ENCODE peak calls at places on chromosomes 13 and 19, in eight cellular contexts. P, D, U, B, S, A, L and O are unnamed samples.

GRCh38 chr19:6465006-6465405 is 935 bp downstream of the CRB3 start:
- DNase-seq in D (no peak), B (no peak), A (no peak), P (no peak), U (no peak), S (no peak), L (no peak), O (no peak)

GRCh38 chr19:52748336-52748950 is 13.6 kb upstream of the ZNF611 start:
- DNase-seq in P (peak; percentile 15), B (peak; percentile 8), U (no peak), A (peak; percentile 71), D (peak; percentile 26), S (no peak), L (no peak), O (peak; percentile 10)

GRCh38 chr13:41520699-41521630 is 63.6 kb downstream of the RGCC start:
- DNase-seq in D (no peak), B (no peak), P (peak; percentile 82), S (no peak), A (no peak), L (no peak), U (no peak), O (no peak)

GRCh38 chr19:15284896-15285295 is 47.4 kb downstream of the BRD4 start:
- DNase-seq in D (no peak), L (no peak), A (no peak), U (no peak), S (no peak), B (no peak), P (no peak), O (no peak)

GRCh38 chr13:24664726-24665409 is 15.3 kb upstream of the ATP12A start:
- DNase-seq in P (peak; percentile 68), U (no peak), B (no peak), A (peak; percentile 50), L (no peak), D (no peak), S (no peak), O (no peak)

GRCh38 chr13:107370036-107370785 is 802.3 kb upstream of the ARGLU1 start:
- DNase-seq in P (peak; percentile 58), D (no peak), U (no peak), B (no peak), S (no peak), L (no peak), A (peak; percentile 12), O (no peak)

GRCh38 chr13:73411067-73411809 is 352.4 kb downstream of the KLF5 start:
- DNase-seq in P (no peak), L (no peak), A (no peak), U (no peak), B (no peak), S (no peak), D (no peak), O (no peak)

GRCh38 chr19:1461862-1462261 is 11.9 kb downstream of the APC2 start:
- DNase-seq in D (no peak), B (no peak), A (no peak), P (no peak), L (no peak), U (no peak), S (no peak), O (no peak)

GRCh38 chr13:82565191-82565590 is 1317.1 kb downstream of the SLITRK1 start:
- DNase-seq in S (no peak), B (no peak), L (no peak), P (no peak), A (no peak), U (no peak), D (no peak), O (no peak)

GRCh38 chr13:76884167-76884566 is 2.0 kb downstream of the KCTD12 start:
- DNase-seq in L (no peak), D (peak; percentile 51), U (no peak), S (no peak), P (peak; percentile 33), A (peak; percentile 53), B (peak; percentile 45), O (no peak)

GRCh38 chr19:4052993-4053422 is 13.7 kb downstream of the ZBTB7A start:
- DNase-seq in D (no peak), U (no peak), B (no peak), A (peak; percentile 43), L (no peak), S (no peak), P (peak; percentile 42), O (no peak)

GRCh38 chr19:47720669-47721068 is 7.4 kb downstream of the EHD2 start:
- DNase-seq in P (no peak), L (no peak), U (no peak), A (no peak), S (no peak), D (no peak), B (no peak), O (no peak)

GRCh38 chr19:6271251-6271650 is 8.5 kb downstream of the MLLT1 start:
- DNase-seq in A (peak; percentile 42), L (no peak), P (no peak), S (no peak), D (no peak), U (no peak), B (no peak), O (no peak)

GRCh38 chr19:16227837-16228636 is 30.3 kb downstream of the AP1M1 start:
- DNase-seq in P (no peak), D (no peak), U (no peak), L (no peak), B (no peak), S (no peak), A (no peak), O (no peak)

GRCh38 chr13:75855216-75855615 is 219.1 kb downstream of the LMO7 start:
- DNase-seq in L (no peak), D (no peak), P (no peak), S (no peak), B (no peak), U (no peak), A (no peak), O (no peak)

GRCh38 chr13:72061613-72062012 is 194.6 kb upstream of the DACH1 start:
- DNase-seq in A (no peak), L (no peak), U (no peak), B (no peak), D (no peak), P (no peak), S (no peak), O (no peak)

GRCh38 chr13:24097064-24097463 is 63.5 kb upstream of the SPATA13 start:
- DNase-seq in D (no peak), P (peak; percentile 9), L (peak; percentile 52), B (no peak), A (peak; percentile 63), S (no peak), U (no peak), O (peak; percentile 25)

GRCh38 chr19:45368737-45369340 is 1.5 kb downstream of the ERCC2 start:
- DNase-seq in S (no peak), U (no peak), A (no peak), D (no peak), B (no peak), L (no peak), P (no peak), O (no peak)

GRCh38 chr13:74835579-74835978 is 646.4 kb downstream of the TBC1D4 start:
- DNase-seq in L (no peak), B (no peak), U (no peak), S (no peak), D (no peak), P (no peak), A (no peak), O (no peak)

GRCh38 chr13:29428310-29428991 is 167.0 kb downstream of the SLC7A1 start:
- DNase-seq in L (no peak), P (peak; percentile 22), B (peak; percentile 37), D (no peak), U (no peak), A (peak; percentile 14), S (no peak), O (no peak)

GRCh38 chr19:49791776-49792445 is 21.2 kb downstream of the FUZ start:
- DNase-seq in S (no peak), A (no peak), L (no peak), P (no peak), D (no peak), B (no peak), U (no peak), O (no peak)

GRCh38 chr19:53157601-53158000 is 1.3 kb downstream of the ZNF347 start:
- DNase-seq in S (peak; percentile 20), A (peak; percentile 21), P (peak; percentile 18), B (peak; percentile 7), L (no peak), D (no peak), U (no peak), O (no peak)

GRCh38 chr19:11418518-11419506 is at the start of gene RGL3:
- DNase-seq in B (peak; percentile 19), P (no peak), A (no peak), S (peak; percentile 61), D (no peak), U (peak; percentile 79), L (no peak), O (no peak)

GRCh38 chr13:49292742-49293498 is 45.2 kb downstream of the CDADC1 start:
- DNase-seq in B (peak; percentile 66), S (no peak), P (no peak), L (no peak), U (no peak), A (peak; percentile 89), D (peak; percentile 67), O (peak; percentile 24)

GRCh38 chr13:92807343-92807742 is 419.3 kb upstream of the GPC6 start:
- DNase-seq in P (no peak), B (no peak), L (no peak), S (no peak), D (no peak), U (no peak), A (no peak), O (no peak)

GRCh38 chr19:41443813-41444455 is 978 bp downstream of the ERICH4 start:
- DNase-seq in U (no peak), L (no peak), B (no peak), S (no peak), A (no peak), D (no peak), P (no peak), O (no peak)